ENCODE peak calls at places on chromosomes 1 and 21, in nine cellular contexts. N is amygdala, B is RPMI8226, R is right lobe of liver, E is neuronal stem cell, I is stromal cell of bone marrow, W is neural crest cell, O is H7, U is CMK. X is an unnamed sample.

GRCh38 chr1:30706528-30706927 is 16.9 kb downstream of the MATN1 start:
- DNase-seq in N (no peak), B (peak), R (no peak), E (no peak), I (no peak), W (no peak), O (no peak), U (no peak), X (peak)

GRCh38 chr21:34636961-34637360 is 22.0 kb upstream of the RCAN1 start:
- DNase-seq in N (no peak), B (no peak), R (no peak), E (no peak), I (no peak), W (no peak), O (no peak), U (no peak), X (no peak)

GRCh38 chr1:67700692-67701410 is 15.8 kb downstream of the GADD45A start:
- DNase-seq in N (no peak), B (no peak), R (no peak), E (peak), I (no peak), W (peak), O (peak), U (no peak), X (no peak)

GRCh38 chr1:111422546-111423391 is 4.8 kb downstream of the OVGP1 start:
- DNase-seq in N (no peak), B (no peak), R (peak), E (no peak), I (no peak), W (no peak), O (no peak), U (no peak), X (no peak)

GRCh38 chr1:226870323-226871046 is at the start of gene PSEN2:
- DNase-seq in N (peak), B (peak), R (peak), E (peak), I (no peak), W (peak), O (peak), U (peak), X (peak)

GRCh38 chr1:164803366-164803765 is 244.4 kb downstream of the PBX1 start:
- DNase-seq in N (no peak), B (no peak), R (no peak), E (no peak), I (no peak), W (no peak), O (no peak), U (no peak), X (no peak)

GRCh38 chr1:22256213-22256512 is 113.3 kb upstream of the WNT4 start:
- DNase-seq in N (no peak), B (no peak), R (no peak), E (no peak), I (no peak), W (no peak), O (no peak), U (no peak), X (no peak)

GRCh38 chr1:219085988-219086387 is 87.7 kb upstream of the LYPLAL1 start:
- DNase-seq in N (no peak), B (no peak), R (no peak), E (no peak), I (no peak), W (no peak), O (no peak), U (no peak), X (no peak)

GRCh38 chr1:198437352-198437751 is 103.1 kb downstream of the ATP6V1G3 start:
- DNase-seq in N (no peak), B (no peak), R (no peak), E (no peak), I (peak), W (no peak), O (no peak), U (no peak), X (no peak)

GRCh38 chr1:202658251-202658650 is 52.0 kb downstream of the SYT2 start:
- DNase-seq in N (no peak), B (no peak), R (no peak), E (no peak), I (no peak), W (no peak), O (no peak), U (no peak), X (no peak)

GRCh38 chr1:31394628-31395193 is 18.3 kb upstream of the SERINC2 start:
- DNase-seq in N (peak), B (peak), R (peak), E (peak), I (no peak), W (peak), O (peak), U (peak), X (peak)

GRCh38 chr1:234478481-234479309 is at the start of gene TARBP1:
- DNase-seq in N (peak), B (peak), R (peak), E (peak), I (peak), W (peak), O (peak), U (peak), X (peak)